ENCODE peak calls at places on chromosomes 1 and 21, in ten cellular contexts. Z is breast epithelium; J is heart right ventricle; U is ascending aorta; X is heart left ventricle; P is CD4-positive, alpha-beta T cell; I is B cell; R is uterus; W is lower leg skin; H is LNCaP clone FGC. B is an unnamed sample.

GRCh38 chr1:14304381-14304865 is 294.1 kb upstream of the KAZN start:
- DNase-seq in Z (no peak), J (no peak), U (no peak), X (no peak), P (no peak), I (no peak), R (peak), W (peak), H (no peak), B (no peak)

GRCh38 chr1:231460614-231461013 is 38.5 kb upstream of the EGLN1 start:
- DNase-seq in Z (no peak), J (no peak), U (no peak), X (no peak), P (peak), I (no peak), R (no peak), W (peak), H (no peak), B (no peak)

GRCh38 chr1:207752456-207753132 is 740 bp downstream of the CD46 start:
- DNase-seq in Z (peak), J (peak), U (no peak), X (peak), P (no peak), I (no peak), R (peak), W (no peak), H (no peak), B (no peak)

GRCh38 chr1:51329443-51330325 is 678 bp downstream of the TTC39A start:
- DNase-seq in Z (peak), J (peak), U (no peak), X (peak), P (no peak), I (no peak), R (no peak), W (no peak), H (peak), B (no peak)

GRCh38 chr1:66371233-66372005 is 162.5 kb upstream of the SGIP1 start:
- DNase-seq in Z (no peak), J (peak), U (no peak), X (peak), P (no peak), I (peak), R (no peak), W (no peak), H (no peak), B (no peak)

GRCh38 chr1:153883223-153883622 is 39.5 kb downstream of the GATAD2B start:
- DNase-seq in Z (no peak), J (no peak), U (no peak), X (no peak), P (no peak), I (no peak), R (no peak), W (no peak), H (no peak), B (no peak)

GRCh38 chr1:31937300-31938183 is 626 bp downstream of the PTP4A2 start:
- DNase-seq in Z (peak), J (peak), U (peak), X (peak), P (peak), I (peak), R (peak), W (peak), H (no peak), B (no peak)

GRCh38 chr1:25581764-25582163 is 34.8 kb upstream of the MAN1C1 start:
- DNase-seq in Z (no peak), J (no peak), U (no peak), X (no peak), P (no peak), I (no peak), R (no peak), W (no peak), H (no peak), B (no peak)

GRCh38 chr1:64686828-64687724 is 57.8 kb upstream of the RAVER2 start:
- DNase-seq in Z (no peak), J (peak), U (no peak), X (no peak), P (peak), I (peak), R (no peak), W (no peak), H (peak), B (no peak)

GRCh38 chr1:1210726-1211540 is 3.0 kb downstream of the TNFRSF4 start:
- DNase-seq in Z (no peak), J (no peak), U (no peak), X (peak), P (no peak), I (no peak), R (no peak), W (no peak), H (no peak), B (no peak)

GRCh38 chr1:43221256-43221778 is 48.5 kb upstream of the TMEM125 start:
- DNase-seq in Z (no peak), J (no peak), U (no peak), X (no peak), P (no peak), I (peak), R (no peak), W (no peak), H (no peak), B (no peak)

GRCh38 chr1:15412843-15413242 is 3.2 kb downstream of the EFHD2 start:
- DNase-seq in Z (no peak), J (no peak), U (no peak), X (no peak), P (no peak), I (no peak), R (no peak), W (no peak), H (no peak), B (no peak)

GRCh38 chr1:47280142-47280541 is 33.8 kb downstream of the STIL start:
- DNase-seq in Z (no peak), J (no peak), U (no peak), X (no peak), P (no peak), I (no peak), R (no peak), W (no peak), H (no peak), B (no peak)

GRCh38 chr21:43312751-43313169 is 114.2 kb downstream of the SIK1 start:
- DNase-seq in Z (no peak), J (no peak), U (no peak), X (no peak), P (no peak), I (no peak), R (no peak), W (no peak), H (no peak), B (no peak)

GRCh38 chr1:67771776-67772175 is 61.5 kb downstream of the GNG12 start:
- DNase-seq in Z (no peak), J (no peak), U (no peak), X (no peak), P (no peak), I (no peak), R (no peak), W (no peak), H (no peak), B (no peak)

GRCh38 chr1:54416435-54416834 is 10.2 kb upstream of the SSBP3 start:
- DNase-seq in Z (no peak), J (no peak), U (no peak), X (no peak), P (no peak), I (no peak), R (no peak), W (no peak), H (no peak), B (no peak)

GRCh38 chr1:198196630-198197029 is 39.8 kb downstream of the NEK7 start:
- DNase-seq in Z (no peak), J (no peak), U (no peak), X (no peak), P (no peak), I (no peak), R (no peak), W (no peak), H (no peak), B (no peak)

GRCh38 chr21:27674037-27674436 is 707.1 kb upstream of the ADAMTS5 start:
- DNase-seq in Z (no peak), J (no peak), U (no peak), X (no peak), P (no peak), I (no peak), R (no peak), W (no peak), H (no peak), B (no peak)

GRCh38 chr1:21775542-21775899 is 7.4 kb downstream of the USP48 start:
- DNase-seq in Z (no peak), J (no peak), U (no peak), X (no peak), P (no peak), I (no peak), R (no peak), W (no peak), H (no peak), B (no peak)

GRCh38 chr1:60903591-60903990 is 178.8 kb upstream of the NFIA start:
- DNase-seq in Z (peak), J (peak), U (no peak), X (peak), P (no peak), I (no peak), R (no peak), W (no peak), H (no peak), B (no peak)

GRCh38 chr1:204075116-204075636 is 2.3 kb downstream of the SOX13 start:
- DNase-seq in Z (no peak), J (no peak), U (no peak), X (peak), P (no peak), I (no peak), R (peak), W (no peak), H (no peak), B (no peak)

GRCh38 chr21:36207577-36208320 is 51.1 kb downstream of the DOP1B start:
- DNase-seq in Z (no peak), J (no peak), U (no peak), X (no peak), P (no peak), I (no peak), R (no peak), W (no peak), H (no peak), B (no peak)

GRCh38 chr1:59272507-59272906 is 24.4 kb upstream of the FGGY start:
- DNase-seq in Z (no peak), J (no peak), U (no peak), X (no peak), P (no peak), I (peak), R (no peak), W (no peak), H (no peak), B (no peak)

GRCh38 chr1:17007121-17007520 is 4.6 kb downstream of the ATP13A2 start:
- DNase-seq in Z (no peak), J (no peak), U (no peak), X (no peak), P (no peak), I (no peak), R (no peak), W (no peak), H (no peak), B (no peak)

GRCh38 chr1:10825592-10825991 is 29.1 kb upstream of the CASZ1 start:
- DNase-seq in Z (no peak), J (no peak), U (no peak), X (no peak), P (no peak), I (no peak), R (peak), W (no peak), H (no peak), B (no peak)

DNA sequence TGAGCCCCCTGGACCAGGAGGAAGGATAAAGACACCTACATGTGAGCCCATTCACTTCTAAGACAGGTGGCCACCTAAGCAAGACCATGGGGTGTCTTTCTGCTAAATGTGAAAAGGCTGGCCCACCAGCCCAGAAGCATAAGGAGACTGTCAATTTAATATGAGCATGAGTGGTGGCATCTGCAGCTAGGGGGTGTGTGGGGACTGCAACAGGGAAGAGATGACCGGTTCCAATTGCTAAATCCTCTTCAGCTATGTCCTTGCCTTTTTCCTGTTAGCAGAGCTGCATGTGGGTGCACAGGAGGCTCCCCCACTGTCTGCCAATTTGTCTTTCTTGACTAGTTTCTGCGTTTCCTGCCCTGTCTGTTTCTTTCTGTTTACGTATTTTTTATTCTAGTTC is 22.3 kb upstream of the BMP8A start:
- DNase-seq in Z (no peak), J (no peak), U (no peak), X (no peak), P (no peak), I (no peak), R (no peak), W (no peak), H (no peak), B (no peak)
- TF ChIP-seq CTCF in Z (no peak), J (no peak), U (no peak), X (no peak), P (no peak), I (no peak), R (no peak), W (no peak), H (no peak), B (no peak)

GRCh38 chr21:26169611-26170470 is 729 bp downstream of the APP start:
- DNase-seq in Z (peak), J (peak), U (no peak), X (peak), P (peak), I (no peak), R (peak), W (peak), H (no peak), B (no peak)
- TF ChIP-seq CTCF in Z (no peak), J (no peak), U (no peak), X (no peak), P (no peak), I (no peak), R (no peak), W (no peak), H (no peak), B (no peak)

GRCh38 chr21:39362733-39363132 is 13.8 kb upstream of the HMGN1 start:
- DNase-seq in Z (no peak), J (no peak), U (no peak), X (no peak), P (no peak), I (no peak), R (no peak), W (no peak), H (no peak), B (no peak)

GRCh38 chr21:39364949-39365348 is 16.1 kb upstream of the HMGN1 start:
- DNase-seq in Z (no peak), J (no peak), U (no peak), X (no peak), P (no peak), I (no peak), R (no peak), W (no peak), H (peak), B (no peak)

GRCh38 chr21:39363607-39364555 is 15.0 kb upstream of the HMGN1 start:
- DNase-seq in Z (no peak), J (no peak), U (no peak), X (no peak), P (no peak), I (no peak), R (no peak), W (no peak), H (no peak), B (no peak)

GRCh38 chr21:39366563-39366962 is 17.7 kb upstream of the HMGN1 start:
- DNase-seq in Z (no peak), J (no peak), U (no peak), X (no peak), P (no peak), I (no peak), R (no peak), W (no peak), H (no peak), B (no peak)

DNA sequence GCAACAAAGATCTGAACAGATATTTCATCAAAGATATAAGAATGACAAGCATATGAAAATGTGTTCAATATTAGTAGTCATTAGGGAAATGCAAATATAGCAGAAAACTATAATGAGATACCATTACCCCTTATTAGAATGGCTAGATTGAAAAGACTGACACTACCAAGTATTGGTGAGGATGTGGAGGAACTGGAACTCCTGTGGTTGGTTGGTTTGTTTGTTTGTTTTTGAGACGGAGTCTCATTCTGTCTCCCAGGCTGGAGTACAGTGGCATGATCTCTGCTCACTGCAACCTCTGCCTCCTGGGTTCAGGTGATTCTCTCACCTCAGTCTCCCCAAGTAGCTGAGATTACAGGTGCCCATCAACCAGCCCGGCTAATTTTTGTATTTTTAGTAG is 18.9 kb upstream of the HMGN1 start:
- DNase-seq in Z (no peak), J (no peak), U (no peak), X (no peak), P (no peak), I (no peak), R (no peak), W (no peak), H (no peak), B (no peak)
- TF ChIP-seq CTCF in Z (no peak), J (no peak), U (no peak), X (no peak), P (no peak), I (no peak), R (no peak), W (no peak), H (no peak), B (no peak)

GRCh38 chr1:33111965-33112364 is 31.0 kb downstream of the AZIN2 start:
- DNase-seq in Z (no peak), J (no peak), U (no peak), X (no peak), P (no peak), I (no peak), R (no peak), W (no peak), H (peak), B (no peak)
- TF ChIP-seq CTCF in Z (no peak), J (peak), U (no peak), X (no peak), P (peak), I (no peak), R (no peak), W (no peak), H (peak), B (no peak)

GRCh38 chr1:180484490-180484889 is 17.9 kb downstream of the ACBD6 start:
- DNase-seq in Z (no peak), J (no peak), U (no peak), X (no peak), P (no peak), I (no peak), R (no peak), W (no peak), H (no peak), B (no peak)

GRCh38 chr1:180488661-180489060 is 13.7 kb downstream of the ACBD6 start:
- DNase-seq in Z (no peak), J (no peak), U (no peak), X (no peak), P (no peak), I (no peak), R (no peak), W (no peak), H (no peak), B (no peak)

GRCh38 chr1:180482425-180483275 is 19.7 kb downstream of the ACBD6 start:
- DNase-seq in Z (no peak), J (peak), U (no peak), X (no peak), P (no peak), I (no peak), R (no peak), W (no peak), H (no peak), B (no peak)

GRCh38 chr1:180489313-180489712 is 13.1 kb downstream of the ACBD6 start:
- DNase-seq in Z (no peak), J (no peak), U (no peak), X (no peak), P (no peak), I (no peak), R (no peak), W (no peak), H (no peak), B (no peak)

GRCh38 chr1:180486092-180486491 is 16.3 kb downstream of the ACBD6 start:
- DNase-seq in Z (no peak), J (no peak), U (no peak), X (no peak), P (no peak), I (no peak), R (no peak), W (no peak), H (no peak), B (no peak)
- TF ChIP-seq CTCF in Z (no peak), J (no peak), U (no peak), X (no peak), P (no peak), I (no peak), R (no peak), W (no peak), H (no peak), B (no peak)

DNA sequence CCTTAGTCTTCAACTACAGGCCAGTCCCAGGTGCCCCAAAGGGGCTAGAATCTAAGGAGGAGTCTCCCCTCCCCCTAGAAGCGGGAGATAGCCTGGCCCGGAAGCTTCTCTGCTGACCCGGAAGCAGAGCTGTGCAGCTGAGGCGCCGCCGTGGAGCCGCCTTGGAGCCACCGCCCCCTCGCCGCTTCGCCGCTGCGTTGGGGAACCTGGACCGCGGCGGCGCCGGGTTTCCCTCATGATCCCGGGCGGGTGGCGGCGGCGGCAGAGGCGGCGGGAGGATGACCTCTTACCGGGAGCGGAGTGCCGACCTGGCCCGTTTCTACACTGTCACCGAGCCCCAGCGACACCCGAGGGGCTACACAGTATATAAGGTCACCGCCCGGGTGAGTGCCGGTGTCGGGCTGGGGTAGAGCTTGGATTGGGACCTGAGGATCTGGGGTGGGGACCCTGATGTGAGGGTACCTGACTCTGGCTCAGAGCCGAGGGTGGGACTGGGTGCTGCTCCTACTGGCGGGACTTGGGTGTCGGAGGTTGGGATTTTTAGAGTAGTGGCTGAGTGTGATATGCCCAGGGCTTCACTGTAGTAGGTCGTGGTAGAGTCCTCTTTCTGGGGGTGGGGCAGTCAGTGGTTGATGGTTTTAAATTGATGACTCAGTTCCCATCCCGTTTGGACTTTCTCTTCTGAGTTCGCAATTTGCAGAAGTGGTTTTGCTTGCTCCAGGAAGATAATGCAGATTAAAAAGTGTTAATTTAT is at the start of gene RPS6KC1:
- DNase-seq in Z (peak), J (peak), U (peak), X (peak), P (peak), I (peak), R (peak), W (peak), H (peak), B (peak)
- TF ChIP-seq CTCF in Z (no peak), J (peak), U (no peak), X (peak), P (no peak), I (no peak), R (no peak), W (no peak), H (no peak), B (no peak)

DNA sequence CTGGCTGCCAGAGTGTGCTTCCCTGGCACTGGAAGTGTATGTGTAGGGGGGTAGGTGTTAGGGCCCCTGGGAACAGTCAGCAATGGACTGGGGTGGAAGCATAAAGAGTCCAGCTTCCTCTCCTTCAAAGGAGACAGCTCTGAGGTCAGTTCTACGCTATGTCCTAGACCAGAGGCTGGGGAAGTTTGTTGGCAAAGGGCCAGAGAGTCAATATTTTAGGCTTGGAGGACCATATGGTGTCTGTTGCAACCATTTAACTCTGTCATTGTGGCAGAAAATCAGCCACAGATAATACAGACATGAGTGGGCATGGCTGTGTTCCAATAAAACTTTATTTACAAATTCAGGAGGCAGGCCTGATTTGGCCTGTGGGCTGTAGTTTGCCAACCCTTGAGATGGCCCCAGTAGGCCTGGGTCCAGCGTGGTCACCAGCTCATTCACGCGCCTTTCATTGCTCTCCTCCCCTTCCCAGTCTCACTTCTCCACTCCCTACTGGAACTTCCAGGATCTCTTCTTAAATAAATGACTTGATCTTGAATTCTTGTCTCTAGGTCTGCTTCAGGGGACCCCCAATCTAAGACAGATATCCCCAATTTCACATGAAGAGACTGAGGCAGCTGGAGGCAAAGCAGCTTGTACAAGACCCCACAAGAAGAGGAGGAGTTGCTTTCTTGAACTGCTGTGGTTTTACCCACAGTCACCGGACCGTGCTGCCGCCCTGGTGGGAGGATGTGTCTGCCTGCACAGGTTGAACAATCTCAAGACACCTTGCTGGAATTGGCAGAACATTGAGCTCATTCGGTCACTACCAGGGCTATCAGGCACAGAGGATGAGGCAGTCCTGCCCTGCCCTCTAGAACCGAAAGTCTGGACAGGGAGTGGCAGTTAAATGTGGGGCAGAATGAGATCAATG is 162.4 kb upstream of the POU3F1 start:
- DNase-seq in Z (no peak), J (no peak), U (no peak), X (no peak), P (no peak), I (no peak), R (no peak), W (no peak), H (no peak), B (no peak)
- TF ChIP-seq CTCF in Z (no peak), J (no peak), U (no peak), X (no peak), P (no peak), I (no peak), R (no peak), W (no peak), H (no peak), B (no peak)